ENCODE peak calls at places on chromosomes 11 and 22, in nine cellular contexts. I, B, H, Z, M, R, X, U and E are unnamed samples.
A peak's percentile ranks its signal among the peaks of the same experiment; 100 is the strongest.

GRCh38 chr22:38144025-38144405 is 33.5 kb upstream of the BAIAP2L2 start:
- DNase-seq in I (no peak), R (no peak), H (no peak), B (peak; percentile 27), M (no peak), Z (no peak), U (no peak), X (peak; percentile 25), E (no peak)

GRCh38 chr11:73528420-73528819 is 69.5 kb downstream of the FAM168A start:
- DNase-seq in H (no peak), B (no peak), R (no peak), M (no peak), U (no peak), I (no peak), Z (no peak), X (peak; percentile 14), E (no peak)

GRCh38 chr11:35907648-35908431 is 36.0 kb upstream of the LDLRAD3 start:
- DNase-seq in B (peak; percentile 55), M (no peak), Z (no peak), R (no peak), I (no peak), H (no peak), X (peak; percentile 77), U (peak; percentile 47), E (no peak)

GRCh38 chr11:13313005-13313819 is 35.6 kb downstream of the BMAL1 start:
- DNase-seq in M (no peak), H (no peak), U (no peak), R (no peak), Z (no peak), I (no peak), B (no peak), X (no peak), E (no peak)

GRCh38 chr11:27241316-27242122 is 121.5 kb downstream of the CCDC34 start:
- DNase-seq in Z (no peak), B (peak; percentile 63), U (peak; percentile 64), R (no peak), M (no peak), H (no peak), X (peak; percentile 80), I (no peak), E (no peak)

GRCh38 chr22:26642465-26643367 is 14.7 kb upstream of the MIAT start:
- DNase-seq in U (no peak), H (peak; percentile 64), Z (peak; percentile 36), X (no peak), M (peak; percentile 53), I (no peak), R (no peak), B (no peak), E (no peak)

GRCh38 chr11:94837317-94837716 is 69.2 kb downstream of the AMOTL1 start:
- DNase-seq in I (no peak), U (no peak), X (no peak), H (no peak), Z (no peak), M (no peak), R (no peak), B (no peak), E (no peak)

GRCh38 chr22:32615874-32616564 is 141.4 kb downstream of the FBXO7 start:
- DNase-seq in B (no peak), R (no peak), Z (no peak), H (no peak), M (no peak), U (no peak), I (no peak), X (no peak), E (no peak)